ENCODE peak calls at places on chromosomes 12 and 14, in nine cellular contexts. One of them, this sample, is unnamed.

GRCh38 chr14:55373784-55374725 is 37.6 kb downstream of the ATG14 start:
- DNase-seq in astrocyte of the cerebellum: peak; percentile 8
- DNase-seq in H54: no peak
- DNase-seq in HepG2: no peak
- DNase-seq in KBM-7: no peak
- DNase-seq in mammary epithelial cell: peak; percentile 55
- DNase-seq in cardiac muscle cell: peak; percentile 22
- DNase-seq in hypothalamus: no peak
- DNase-seq in ecto neural progenitor cell: no peak
- DNase-seq in this sample: no peak

GRCh38 chr14:50756300-50756699 is 74.7 kb downstream of the NIN start:
- DNase-seq in KBM-7: peak; percentile 69
- DNase-seq in hypothalamus: no peak
- DNase-seq in ecto neural progenitor cell: no peak
- DNase-seq in HepG2: no peak
- DNase-seq in astrocyte of the cerebellum: no peak
- DNase-seq in mammary epithelial cell: no peak
- DNase-seq in H54: no peak
- DNase-seq in cardiac muscle cell: no peak
- DNase-seq in this sample: no peak

GRCh38 chr12:124509676-124510300 is 57.6 kb downstream of the NCOR2 start:
- DNase-seq in hypothalamus: peak; percentile 71
- DNase-seq in H54: no peak
- DNase-seq in cardiac muscle cell: peak; percentile 93
- DNase-seq in HepG2: peak; percentile 86
- DNase-seq in KBM-7: peak; percentile 87
- DNase-seq in astrocyte of the cerebellum: no peak
- DNase-seq in mammary epithelial cell: peak; percentile 89
- DNase-seq in ecto neural progenitor cell: peak; percentile 74
- DNase-seq in this sample: no peak

GRCh38 chr12:122297494-122297893 is 31.2 kb upstream of the VPS33A start:
- DNase-seq in astrocyte of the cerebellum: no peak
- DNase-seq in mammary epithelial cell: no peak
- DNase-seq in KBM-7: no peak
- DNase-seq in hypothalamus: no peak
- DNase-seq in H54: no peak
- DNase-seq in cardiac muscle cell: no peak
- DNase-seq in ecto neural progenitor cell: no peak
- DNase-seq in HepG2: no peak
- DNase-seq in this sample: no peak

GRCh38 chr12:132841151-132841550 is 12.5 kb upstream of the GOLGA3 start:
- DNase-seq in cardiac muscle cell: no peak
- DNase-seq in hypothalamus: no peak
- DNase-seq in HepG2: no peak
- DNase-seq in mammary epithelial cell: no peak
- DNase-seq in H54: no peak
- DNase-seq in astrocyte of the cerebellum: no peak
- DNase-seq in KBM-7: no peak
- DNase-seq in ecto neural progenitor cell: no peak
- DNase-seq in this sample: no peak

GRCh38 chr12:63068857-63069442 is 82.1 kb downstream of the AVPR1A start:
- DNase-seq in cardiac muscle cell: peak; percentile 82
- DNase-seq in HepG2: peak; percentile 33
- DNase-seq in mammary epithelial cell: peak; percentile 37
- DNase-seq in KBM-7: peak; percentile 69
- DNase-seq in hypothalamus: no peak
- DNase-seq in H54: no peak
- DNase-seq in astrocyte of the cerebellum: peak; percentile 75
- DNase-seq in ecto neural progenitor cell: no peak
- DNase-seq in this sample: peak; percentile 8

GRCh38 chr12:29782821-29783772 is 645 bp downstream of the TMTC1 start:
- DNase-seq in hypothalamus: peak; percentile 16
- DNase-seq in astrocyte of the cerebellum: no peak
- DNase-seq in cardiac muscle cell: peak; percentile 63
- DNase-seq in HepG2: no peak
- DNase-seq in ecto neural progenitor cell: peak; percentile 84
- DNase-seq in mammary epithelial cell: peak; percentile 53
- DNase-seq in KBM-7: no peak
- DNase-seq in H54: peak; percentile 18
- DNase-seq in this sample: peak; percentile 29

GRCh38 chr12:124480469-124481256 is 86.7 kb downstream of the NCOR2 start:
- DNase-seq in H54: peak; percentile 94
- DNase-seq in hypothalamus: no peak
- DNase-seq in cardiac muscle cell: peak; percentile 79
- DNase-seq in mammary epithelial cell: peak; percentile 63
- DNase-seq in KBM-7: peak; percentile 23
- DNase-seq in ecto neural progenitor cell: no peak
- DNase-seq in astrocyte of the cerebellum: no peak
- DNase-seq in HepG2: peak; percentile 71
- DNase-seq in this sample: no peak

GRCh38 chr14:98494582-98494981 is 777.4 kb downstream of the BCL11B start:
- DNase-seq in cardiac muscle cell: no peak
- DNase-seq in ecto neural progenitor cell: no peak
- DNase-seq in KBM-7: no peak
- DNase-seq in HepG2: no peak
- DNase-seq in astrocyte of the cerebellum: no peak
- DNase-seq in hypothalamus: no peak
- DNase-seq in mammary epithelial cell: peak; percentile 94
- DNase-seq in H54: no peak
- DNase-seq in this sample: no peak

GRCh38 chr12:89971880-89972279 is 263.2 kb upstream of the ATP2B1 start:
- DNase-seq in cardiac muscle cell: peak; percentile 93
- DNase-seq in H54: no peak
- DNase-seq in HepG2: no peak
- DNase-seq in hypothalamus: no peak
- DNase-seq in KBM-7: no peak
- DNase-seq in mammary epithelial cell: no peak
- DNase-seq in ecto neural progenitor cell: no peak
- DNase-seq in astrocyte of the cerebellum: no peak
- DNase-seq in this sample: no peak

GRCh38 chr12:131917139-131917710 is 11.9 kb upstream of the PUS1 start:
- DNase-seq in ecto neural progenitor cell: peak; percentile 88
- DNase-seq in mammary epithelial cell: no peak
- DNase-seq in hypothalamus: no peak
- DNase-seq in H54: no peak
- DNase-seq in KBM-7: no peak
- DNase-seq in astrocyte of the cerebellum: no peak
- DNase-seq in cardiac muscle cell: no peak
- DNase-seq in HepG2: no peak
- DNase-seq in this sample: no peak

GRCh38 chr14:96162741-96163140 is 41.9 kb upstream of the BDKRB2 start:
- DNase-seq in ecto neural progenitor cell: no peak
- DNase-seq in hypothalamus: no peak
- DNase-seq in cardiac muscle cell: peak; percentile 57
- DNase-seq in mammary epithelial cell: no peak
- DNase-seq in H54: no peak
- DNase-seq in HepG2: no peak
- DNase-seq in KBM-7: no peak
- DNase-seq in astrocyte of the cerebellum: no peak
- DNase-seq in this sample: no peak

GRCh38 chr14:76080471-76080870 is 71.3 kb upstream of the GPATCH2L start:
- DNase-seq in KBM-7: no peak
- DNase-seq in H54: no peak
- DNase-seq in mammary epithelial cell: no peak
- DNase-seq in cardiac muscle cell: no peak
- DNase-seq in hypothalamus: no peak
- DNase-seq in HepG2: no peak
- DNase-seq in astrocyte of the cerebellum: no peak
- DNase-seq in ecto neural progenitor cell: no peak
- DNase-seq in this sample: no peak

This sample was measured in neural crest cell.